ENCODE peak calls at places on chromosomes 7 and 10, in seven cellular contexts. A, X, W, G, F, Y and Q are unnamed samples.

GRCh38 chr10:43211030-43211429 is 55.8 kb downstream of the RASGEF1A start:
- DNase-seq in F (no peak), W (no peak), X (peak; percentile 42), Y (peak; percentile 27), G (no peak), A (no peak), Q (no peak)

GRCh38 chr10:126391162-126391880 is 3.0 kb upstream of the ADAM12 start:
- DNase-seq in G (no peak), Y (peak; percentile 56), A (no peak), F (no peak), W (no peak), X (peak; percentile 83), Q (no peak)

GRCh38 chr7:2162959-2163358 is 69.8 kb downstream of the MAD1L1 start:
- DNase-seq in X (peak; percentile 43), G (no peak), Y (no peak), W (no peak), A (no peak), F (no peak), Q (no peak)

GRCh38 chr7:27899601-27900000 is 159.6 kb downstream of the TAX1BP1 start:
- DNase-seq in X (peak; percentile 11), G (no peak), A (no peak), Y (no peak), F (no peak), W (no peak), Q (no peak)

GRCh38 chr10:122242266-122242665 is 28.8 kb upstream of the BTBD16 start:
- DNase-seq in A (no peak), F (no peak), X (no peak), W (no peak), G (no peak), Y (no peak), Q (no peak)

GRCh38 chr10:94218496-94219183 is 144.1 kb downstream of the NOC3L start:
- DNase-seq in X (no peak), W (no peak), G (no peak), Y (no peak), F (no peak), A (no peak), Q (no peak)

GRCh38 chr10:127884501-127884900 is 8.2 kb downstream of the CLRN3 start:
- DNase-seq in W (no peak), Y (no peak), F (no peak), A (no peak), X (no peak), G (no peak), Q (no peak)

GRCh38 chr7:39587393-39587792 is 21.2 kb downstream of the YAE1 start:
- DNase-seq in F (no peak), W (no peak), A (no peak), G (no peak), X (peak; percentile 46), Y (peak; percentile 44), Q (no peak)

GRCh38 chr7:120725376-120726039 is 132.4 kb downstream of the TSPAN12 start:
- DNase-seq in A (no peak), F (no peak), X (peak; percentile 63), W (no peak), Y (peak; percentile 39), G (no peak), Q (peak; percentile 60)

GRCh38 chr7:132298782-132299181 is 277.5 kb downstream of the PLXNA4 start:
- DNase-seq in Y (peak; percentile 21), F (no peak), X (peak; percentile 62), G (no peak), W (no peak), A (no peak), Q (peak; percentile 78)

GRCh38 chr10:119724630-119725549 is 960 bp upstream of the INPP5F start:
- DNase-seq in F (no peak), X (no peak), G (no peak), A (peak; percentile 31), Y (peak; percentile 38), W (no peak), Q (peak; percentile 42)

GRCh38 chr10:78634835-78635234 is 433.9 kb upstream of the ZMIZ1 start:
- DNase-seq in F (no peak), Y (peak; percentile 39), A (no peak), W (no peak), G (no peak), X (no peak), Q (peak; percentile 28)

GRCh38 chr10:17001297-17001744 is 128.3 kb downstream of the CUBN start:
- DNase-seq in F (no peak), Y (no peak), X (peak; percentile 79), G (no peak), W (no peak), A (no peak), Q (peak; percentile 13)

GRCh38 chr7:70738080-70738479 is 393.9 kb upstream of the GALNT17 start:
- DNase-seq in Y (peak; percentile 55), X (peak; percentile 52), F (no peak), W (no peak), G (no peak), A (peak; percentile 37), Q (peak; percentile 56)

GRCh38 chr10:133388265-133388972 is 5.5 kb upstream of the MTG1 start:
- DNase-seq in F (no peak), G (no peak), W (no peak), A (no peak), Y (no peak), X (no peak), Q (no peak)

GRCh38 chr7:103299660-103300059 is 2.4 kb downstream of the PMPCB start:
- DNase-seq in F (no peak), G (no peak), A (no peak), W (no peak), Y (no peak), X (no peak), Q (no peak)

GRCh38 chr7:129789652-129790051 is 163.1 kb downstream of the UBE2H start:
- DNase-seq in X (no peak), W (no peak), A (no peak), G (no peak), F (no peak), Y (no peak), Q (no peak)

GRCh38 chr7:7695418-7695817 is 23.0 kb downstream of the RPA3 start:
- DNase-seq in Y (no peak), W (no peak), X (no peak), F (no peak), G (no peak), A (no peak), Q (peak; percentile 50)

GRCh38 chr10:91409069-91409868 is 875 bp upstream of the HECTD2 start:
- DNase-seq in G (no peak), W (peak; percentile 35), Y (peak; percentile 81), X (peak; percentile 86), F (peak; percentile 57), A (no peak), Q (peak; percentile 89)

GRCh38 chr7:46518713-46519112 is 597.6 kb upstream of the IGFBP3 start:
- DNase-seq in W (no peak), X (no peak), Y (no peak), A (no peak), F (no peak), G (no peak), Q (no peak)

GRCh38 chr10:16907720-16908119 is 90.5 kb upstream of the RSU1 start:
- DNase-seq in X (no peak), F (no peak), A (no peak), W (no peak), G (no peak), Y (no peak), Q (no peak)

GRCh38 chr10:52616420-52616764 is 156.2 kb downstream of the MBL2 start:
- DNase-seq in A (no peak), Y (no peak), X (no peak), G (no peak), W (no peak), F (no peak), Q (no peak)

GRCh38 chr10:86795353-86795752 is 38.9 kb downstream of the BMPR1A start:
- DNase-seq in X (peak; percentile 74), G (peak; percentile 51), W (no peak), F (no peak), A (no peak), Y (peak; percentile 83), Q (peak; percentile 85)

GRCh38 chr10:92531132-92531531 is 42.8 kb downstream of the IDE start:
- DNase-seq in W (no peak), X (no peak), A (no peak), Y (no peak), F (no peak), G (no peak), Q (no peak)

GRCh38 chr7:90825779-90826178 is 229.7 kb downstream of the CDK14 start:
- DNase-seq in G (no peak), Y (peak; percentile 83), A (no peak), W (no peak), F (no peak), X (peak; percentile 95), Q (peak; percentile 57)

GRCh38 chr10:64594072-64594471 is 1072.9 kb downstream of the REEP3 start:
- DNase-seq in G (no peak), Y (no peak), W (no peak), X (no peak), F (no peak), A (no peak), Q (no peak)

GRCh38 chr7:129188892-129189660 is 643 bp downstream of the SMO start:
- DNase-seq in A (no peak), Y (peak; percentile 28), G (no peak), F (peak; percentile 37), X (peak; percentile 10), W (no peak), Q (no peak)

GRCh38 chr10:94042001-94042813 is 48.5 kb downstream of the PLCE1 start:
- DNase-seq in A (no peak), G (peak; percentile 18), F (no peak), W (no peak), Y (peak; percentile 79), X (peak; percentile 87), Q (peak; percentile 89)

GRCh38 chr10:49741108-49741995 is 20.8 kb downstream of the OGDHL start:
- DNase-seq in G (no peak), F (no peak), A (no peak), X (peak; percentile 2), Y (no peak), W (no peak), Q (no peak)

GRCh38 chr7:135682191-135682590 is 19.9 kb downstream of the STMP1 start:
- DNase-seq in A (no peak), Y (no peak), F (no peak), W (no peak), G (no peak), X (no peak), Q (no peak)

GRCh38 chr7:7210475-7211237 is 28.3 kb downstream of the C1GALT1 start:
- DNase-seq in W (no peak), X (no peak), Y (no peak), F (no peak), A (no peak), G (no peak), Q (no peak)

GRCh38 chr7:36037121-36037662 is 115.9 kb upstream of the EEPD1 start:
- DNase-seq in Y (peak; percentile 96), W (no peak), F (no peak), X (peak; percentile 76), G (no peak), A (no peak), Q (peak; percentile 82)

GRCh38 chr7:108311446-108312168 is 144.6 kb downstream of the NRCAM start:
- DNase-seq in Y (peak; percentile 90), F (no peak), W (no peak), A (peak; percentile 95), G (no peak), X (peak; percentile 78), Q (peak; percentile 57)

GRCh38 chr7:30650455-30650854 is 31.8 kb downstream of the CRHR2 start:
- DNase-seq in G (no peak), W (peak; percentile 13), A (no peak), F (no peak), Y (no peak), X (no peak), Q (no peak)

GRCh38 chr10:89861584-89862287 is 160.3 kb downstream of the KIF20B start:
- DNase-seq in F (no peak), X (peak; percentile 77), W (no peak), G (no peak), A (no peak), Y (peak; percentile 67), Q (peak; percentile 71)

GRCh38 chr7:151948039-151948438 is 8.2 kb upstream of the GALNTL5 start:
- DNase-seq in G (no peak), W (no peak), X (no peak), F (no peak), A (no peak), Y (no peak), Q (no peak)

GRCh38 chr7:141231018-141231792 is 157.3 kb downstream of the TMEM178B start:
- DNase-seq in G (no peak), F (no peak), X (peak; percentile 41), Y (peak; percentile 48), W (no peak), A (no peak), Q (peak; percentile 62)

GRCh38 chr10:132840698-132841097 is 54.8 kb upstream of the NKX6-2 start:
- DNase-seq in G (no peak), Y (no peak), W (no peak), X (no peak), F (no peak), A (no peak), Q (no peak)